ENCODE peak calls at places on chromosome 13, in eight cellular contexts. N is spleen; A is osteoblast; E is Karpas-422; B is MM.1S; W is endothelial cell of umbilical vein; M is lung; J is effector memory CD4-positive, alpha-beta T cell. S is an unnamed sample.

GRCh38 chr13:50914301-50914700 is 4.7 kb downstream of the RNASEH2B start:
- DNase-seq in N (no peak), A (peak), E (no peak), B (no peak), W (no peak), M (no peak), J (no peak), S (no peak)

GRCh38 chr13:42615691-42616090 is 41.7 kb downstream of the TNFSF11 start:
- DNase-seq in N (no peak), A (no peak), E (no peak), B (no peak), W (no peak), M (no peak), J (no peak), S (no peak)

GRCh38 chr13:76887070-76887563 is 912 bp upstream of the KCTD12 start:
- DNase-seq in N (peak), A (no peak), E (no peak), B (no peak), W (no peak), M (no peak), J (no peak), S (peak)

GRCh38 chr13:50127017-50127725 is 111.9 kb downstream of the KCNRG start:
- DNase-seq in N (peak), A (peak), E (peak), B (no peak), W (no peak), M (no peak), J (no peak), S (peak)

GRCh38 chr13:42393573-42394360 is 121.8 kb downstream of the AKAP11 start:
- DNase-seq in N (no peak), A (no peak), E (no peak), B (no peak), W (no peak), M (no peak), J (no peak), S (no peak)

GRCh38 chr13:72637561-72637960 is 89.9 kb downstream of the MZT1 start:
- DNase-seq in N (no peak), A (peak), E (no peak), B (no peak), W (no peak), M (no peak), J (no peak), S (no peak)

GRCh38 chr13:103386341-103386740 is 320.1 kb upstream of the SLC10A2 start:
- DNase-seq in N (no peak), A (no peak), E (no peak), B (no peak), W (no peak), M (no peak), J (no peak), S (no peak)

GRCh38 chr13:46340631-46341111 is 46.4 kb downstream of the RUBCNL start:
- DNase-seq in N (no peak), A (no peak), E (no peak), B (no peak), W (no peak), M (no peak), J (no peak), S (no peak)

GRCh38 chr13:35164324-35164932 is 222.4 kb downstream of the NBEA start:
- DNase-seq in N (no peak), A (no peak), E (peak), B (peak), W (peak), M (no peak), J (no peak), S (no peak)

GRCh38 chr13:22271963-22272362 is 601.1 kb downstream of the FGF9 start:
- DNase-seq in N (no peak), A (no peak), E (no peak), B (no peak), W (no peak), M (no peak), J (no peak), S (no peak)

GRCh38 chr13:99501952-99502310 is 659 bp downstream of the TM9SF2 start:
- DNase-seq in N (no peak), A (peak), E (peak), B (no peak), W (peak), M (no peak), J (no peak), S (peak)

GRCh38 chr13:59746291-59746962 is 417.3 kb downstream of the DIAPH3 start:
- DNase-seq in N (no peak), A (peak), E (no peak), B (peak), W (no peak), M (no peak), J (no peak), S (no peak)

GRCh38 chr13:65744761-65745160 is 1485.4 kb downstream of the PCDH9 start:
- DNase-seq in N (no peak), A (peak), E (no peak), B (no peak), W (no peak), M (no peak), J (no peak), S (no peak)

GRCh38 chr13:95498886-95499285 is 53.6 kb upstream of the CLDN10 start:
- DNase-seq in N (no peak), A (no peak), E (no peak), B (no peak), W (no peak), M (no peak), J (no peak), S (no peak)

GRCh38 chr13:73918691-73919090 is 215.5 kb downstream of the KLF12 start:
- DNase-seq in N (no peak), A (no peak), E (no peak), B (no peak), W (no peak), M (no peak), J (no peak), S (no peak)

GRCh38 chr13:96796234-96796633 is 198.0 kb downstream of the OXGR1 start:
- DNase-seq in N (no peak), A (no peak), E (no peak), B (no peak), W (no peak), M (no peak), J (no peak), S (no peak)

GRCh38 chr13:94389544-94390351 is 89.7 kb downstream of the DCT start:
- DNase-seq in N (no peak), A (no peak), E (no peak), B (no peak), W (no peak), M (no peak), J (no peak), S (no peak)

GRCh38 chr13:25738797-25739196 is 313.0 kb downstream of the SHISA2 start:
- DNase-seq in N (no peak), A (no peak), E (no peak), B (no peak), W (no peak), M (no peak), J (no peak), S (no peak)

GRCh38 chr13:40271511-40271910 is 394.9 kb downstream of the FOXO1 start:
- DNase-seq in N (no peak), A (no peak), E (no peak), B (no peak), W (peak), M (no peak), J (no peak), S (peak)

GRCh38 chr13:41054212-41054877 is 7.0 kb upstream of the WBP4 start:
- DNase-seq in N (no peak), A (peak), E (peak), B (peak), W (peak), M (no peak), J (no peak), S (no peak)

GRCh38 chr13:48873598-48873997 is 102.1 kb upstream of the FNDC3A start:
- DNase-seq in N (no peak), A (no peak), E (no peak), B (no peak), W (no peak), M (no peak), J (no peak), S (no peak)

GRCh38 chr13:38687246-38688229 is 661 bp downstream of the FREM2 start:
- DNase-seq in N (no peak), A (peak), E (no peak), B (peak), W (no peak), M (no peak), J (no peak), S (peak)

GRCh38 chr13:90177519-90177918 is 1170.0 kb upstream of the MIR17HG start:
- DNase-seq in N (no peak), A (no peak), E (no peak), B (no peak), W (no peak), M (no peak), J (no peak), S (no peak)

GRCh38 chr13:75760182-75760981 is 124.3 kb downstream of the LMO7 start:
- DNase-seq in N (no peak), A (peak), E (peak), B (no peak), W (peak), M (peak), J (no peak), S (peak)

GRCh38 chr13:87259479-87260083 is 411.6 kb upstream of the SLITRK5 start:
- DNase-seq in N (no peak), A (no peak), E (peak), B (no peak), W (no peak), M (no peak), J (no peak), S (peak)

GRCh38 chr13:73715910-73716257 is 418.3 kb downstream of the KLF12 start:
- DNase-seq in N (no peak), A (no peak), E (no peak), B (peak), W (no peak), M (no peak), J (no peak), S (no peak)

GRCh38 chr13:40452038-40452666 is 214.3 kb downstream of the FOXO1 start:
- DNase-seq in N (no peak), A (no peak), E (no peak), B (no peak), W (no peak), M (no peak), J (no peak), S (no peak)

GRCh38 chr13:111914241-111915103 is 152.5 kb upstream of the SOX1 start:
- DNase-seq in N (peak), A (peak), E (no peak), B (no peak), W (no peak), M (no peak), J (no peak), S (no peak)

GRCh38 chr13:110798595-110798994 is 85.1 kb downstream of the ING1 start:
- DNase-seq in N (no peak), A (no peak), E (no peak), B (no peak), W (no peak), M (no peak), J (no peak), S (no peak)

GRCh38 chr13:77533875-77534788 is 1.4 kb upstream of the SCEL start:
- DNase-seq in N (no peak), A (no peak), E (no peak), B (peak), W (no peak), M (peak), J (no peak), S (no peak)

GRCh38 chr13:41579168-41579567 is 121.8 kb downstream of the RGCC start:
- DNase-seq in N (no peak), A (no peak), E (no peak), B (no peak), W (no peak), M (no peak), J (no peak), S (no peak)

GRCh38 chr13:91904005-91904404 is 505.6 kb downstream of the GPC5 start:
- DNase-seq in N (no peak), A (no peak), E (no peak), B (peak), W (no peak), M (no peak), J (no peak), S (peak)

GRCh38 chr13:78610381-78610883 is 7.1 kb upstream of the POU4F1 start:
- DNase-seq in N (no peak), A (no peak), E (no peak), B (no peak), W (no peak), M (no peak), J (no peak), S (no peak)

GRCh38 chr13:23321534-23322241 is 111.8 kb downstream of the SACS start:
- DNase-seq in N (no peak), A (peak), E (peak), B (peak), W (peak), M (no peak), J (no peak), S (no peak)

GRCh38 chr13:27199691-27200090 is 28.1 kb upstream of the USP12 start:
- DNase-seq in N (no peak), A (no peak), E (no peak), B (no peak), W (no peak), M (no peak), J (no peak), S (no peak)

GRCh38 chr13:27192896-27193295 is 21.3 kb upstream of the USP12 start:
- DNase-seq in N (no peak), A (no peak), E (no peak), B (no peak), W (no peak), M (no peak), J (no peak), S (no peak)

GRCh38 chr13:27194209-27194608 is 22.6 kb upstream of the USP12 start:
- DNase-seq in N (no peak), A (no peak), E (no peak), B (no peak), W (no peak), M (no peak), J (no peak), S (no peak)

GRCh38 chr13:27200413-27201066 is 28.9 kb upstream of the USP12 start:
- DNase-seq in N (no peak), A (peak), E (no peak), B (no peak), W (no peak), M (no peak), J (no peak), S (no peak)

GRCh38 chr13:27194895-27195764 is 23.5 kb upstream of the USP12 start:
- DNase-seq in N (no peak), A (peak), E (no peak), B (no peak), W (peak), M (no peak), J (no peak), S (no peak)
- H3K27ac ChIP-seq in N (no peak), A (peak), E (no peak), B (no peak), W (peak), M (no peak), J (no peak), S (no peak)

GRCh38 chr13:37164635-37165034 is 59.2 kb upstream of the CSNK1A1L start:
- DNase-seq in N (no peak), A (no peak), E (no peak), B (no peak), W (no peak), M (no peak), J (no peak), S (no peak)

GRCh38 chr13:37163626-37164365 is 58.3 kb upstream of the CSNK1A1L start:
- DNase-seq in N (no peak), A (no peak), E (no peak), B (no peak), W (no peak), M (no peak), J (no peak), S (no peak)

GRCh38 chr13:37173214-37173613 is 67.8 kb upstream of the CSNK1A1L start:
- DNase-seq in N (no peak), A (no peak), E (no peak), B (no peak), W (no peak), M (no peak), J (no peak), S (no peak)

GRCh38 chr13:37168151-37168550 is 62.7 kb upstream of the CSNK1A1L start:
- DNase-seq in N (no peak), A (no peak), E (no peak), B (no peak), W (no peak), M (no peak), J (no peak), S (no peak)

GRCh38 chr13:37168922-37169321 is 63.5 kb upstream of the CSNK1A1L start:
- DNase-seq in N (no peak), A (no peak), E (no peak), B (no peak), W (no peak), M (no peak), J (no peak), S (no peak)
- H3K27ac ChIP-seq in N (no peak), A (no peak), E (no peak), B (no peak), W (no peak), M (no peak), J (no peak), S (no peak)

GRCh38 chr13:31044658-31045620 is 112.5 kb downstream of the TEX26 start:
- DNase-seq in N (no peak), A (peak), E (no peak), B (no peak), W (peak), M (no peak), J (peak), S (no peak)
- H3K27ac ChIP-seq in N (no peak), A (peak), E (no peak), B (no peak), W (peak), M (peak), J (peak), S (no peak)

GRCh38 chr13:71624641-71625040 is 242.4 kb downstream of the DACH1 start:
- DNase-seq in N (no peak), A (no peak), E (no peak), B (no peak), W (peak), M (no peak), J (no peak), S (no peak)

GRCh38 chr13:71625183-71625582 is 241.8 kb downstream of the DACH1 start:
- DNase-seq in N (no peak), A (no peak), E (no peak), B (no peak), W (peak), M (no peak), J (no peak), S (no peak)

GRCh38 chr13:71619096-71619495 is 247.9 kb downstream of the DACH1 start:
- DNase-seq in N (no peak), A (no peak), E (no peak), B (no peak), W (no peak), M (no peak), J (no peak), S (no peak)

GRCh38 chr13:71618154-71618553 is 248.8 kb downstream of the DACH1 start:
- DNase-seq in N (no peak), A (no peak), E (no peak), B (no peak), W (peak), M (no peak), J (no peak), S (no peak)

GRCh38 chr13:71621152-71622124 is 245.6 kb downstream of the DACH1 start:
- DNase-seq in N (no peak), A (no peak), E (no peak), B (no peak), W (peak), M (no peak), J (no peak), S (no peak)
- H3K27ac ChIP-seq in N (no peak), A (no peak), E (no peak), B (no peak), W (no peak), M (no peak), J (no peak), S (no peak)

DNA sequence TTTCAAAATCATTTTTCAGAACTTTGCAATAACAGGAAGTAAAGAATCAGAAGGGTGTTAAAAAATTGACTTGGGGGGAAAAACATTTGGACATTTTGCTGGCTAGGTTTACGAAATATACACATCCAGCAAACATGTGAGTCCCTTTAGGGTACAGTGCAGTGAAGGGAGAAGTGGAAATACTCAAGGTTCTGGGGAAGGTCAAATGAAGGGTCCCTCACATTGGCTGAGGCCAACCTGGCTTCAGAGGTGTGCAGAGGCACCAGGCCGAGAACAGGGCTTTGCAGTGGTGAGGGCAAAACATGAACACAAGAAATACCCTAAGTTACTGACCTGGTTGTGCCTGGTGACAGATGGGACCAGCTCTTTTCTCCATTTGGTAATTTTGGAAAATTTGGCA is 1.6 kb upstream of the UPF3A start:
- DNase-seq in N (peak), A (no peak), E (no peak), B (no peak), W (no peak), M (no peak), J (no peak), S (no peak)
- H3K27ac ChIP-seq in N (peak), A (peak), E (peak), B (peak), W (no peak), M (peak), J (peak), S (peak)

GRCh38 chr13:45224181-45224580 is 23.3 kb upstream of the KCTD4 start:
- DNase-seq in N (no peak), A (peak), E (no peak), B (no peak), W (no peak), M (no peak), J (no peak), S (no peak)
- H3K27ac ChIP-seq in N (no peak), A (peak), E (no peak), B (no peak), W (no peak), M (no peak), J (no peak), S (no peak)

S was measured in thyroid gland.